ENCODE peak calls at places on chromosomes 13 and 19, in five cellular contexts. M, W, N, C and T are unnamed samples.

GRCh38 chr13:26558074-26558805 is 757 bp downstream of the WASF3 start:
- DNase-seq in N (peak), W (no peak), M (no peak), C (no peak), T (no peak)

GRCh38 chr13:93304868-93305613 is 78.4 kb downstream of the GPC6 start:
- DNase-seq in N (no peak), M (no peak), W (no peak), C (no peak), T (no peak)

GRCh38 chr13:50017819-50018218 is 2.6 kb downstream of the KCNRG start:
- DNase-seq in M (no peak), N (no peak), W (no peak), C (no peak), T (no peak)

GRCh38 chr13:68535329-68535728 is 1305.2 kb upstream of the PCDH9 start:
- DNase-seq in W (no peak), M (no peak), N (no peak), C (no peak), T (no peak)

GRCh38 chr19:19403373-19403901 is 2.0 kb upstream of the GATAD2A start:
- DNase-seq in W (no peak), N (no peak), C (peak), M (no peak), T (no peak)

GRCh38 chr19:42515241-42515832 is 12.9 kb downstream of the CEACAM1 start:
- DNase-seq in N (no peak), C (no peak), W (no peak), M (no peak), T (no peak)

GRCh38 chr13:60623131-60623530 is 226.1 kb downstream of the TDRD3 start:
- DNase-seq in N (no peak), W (no peak), M (no peak), C (no peak), T (no peak)

GRCh38 chr13:102948006-102948405 is 102.2 kb downstream of the ERCC5 start:
- DNase-seq in N (no peak), M (no peak), C (no peak), W (no peak), T (peak)

GRCh38 chr13:21033866-21034601 is 27.4 kb downstream of the LATS2 start:
- DNase-seq in C (no peak), W (no peak), N (no peak), M (no peak), T (peak)

GRCh38 chr13:27973291-27973690 is 4.2 kb upstream of the CDX2 start:
- DNase-seq in W (no peak), N (no peak), C (no peak), M (no peak), T (no peak)

GRCh38 chr19:15944401-15944800 is 4.4 kb upstream of the OR10H4 start:
- DNase-seq in W (no peak), M (no peak), N (no peak), C (no peak), T (no peak)

GRCh38 chr13:94825507-94825906 is 113.2 kb upstream of the SOX21 start:
- DNase-seq in C (no peak), W (no peak), N (peak), M (no peak), T (no peak)

GRCh38 chr13:63540042-63540441 is 2124.4 kb upstream of the PCDH20 start:
- DNase-seq in N (no peak), M (no peak), W (no peak), C (no peak), T (no peak)

GRCh38 chr13:22665531-22665930 is 515.2 kb upstream of the SGCG start:
- DNase-seq in M (no peak), N (no peak), C (no peak), W (no peak), T (peak)

GRCh38 chr19:39550197-39550596 is 10.2 kb upstream of the EID2 start:
- DNase-seq in C (no peak), M (no peak), W (no peak), N (no peak), T (no peak)

GRCh38 chr13:63455938-63456337 is 2040.3 kb upstream of the PCDH20 start:
- DNase-seq in C (no peak), M (no peak), N (no peak), W (no peak), T (no peak)

GRCh38 chr13:41813426-41813825 is 147.5 kb downstream of the VWA8 start:
- DNase-seq in C (no peak), N (no peak), W (peak), M (no peak), T (no peak)

GRCh38 chr13:51502206-51502651 is 49.4 kb upstream of the INTS6 start:
- DNase-seq in W (no peak), C (no peak), M (no peak), N (no peak), T (no peak)

GRCh38 chr19:49497047-49497789 is 984 bp downstream of the RPS11 start:
- DNase-seq in C (peak), N (peak), W (no peak), M (no peak), T (no peak)

GRCh38 chr13:20301391-20302071 is 69.4 kb upstream of the GJB6 start:
- DNase-seq in C (no peak), M (no peak), N (peak), W (no peak), T (no peak)

GRCh38 chr13:28336193-28336657 is 158.7 kb downstream of the FLT1 start:
- DNase-seq in N (peak), M (no peak), W (no peak), C (no peak), T (no peak)

GRCh38 chr13:27789153-27789494 is 3.2 kb upstream of the GSX1 start:
- DNase-seq in W (no peak), M (no peak), N (no peak), C (no peak), T (no peak)

GRCh38 chr13:29429496-29429895 is 166.0 kb downstream of the SLC7A1 start:
- DNase-seq in M (no peak), N (no peak), W (no peak), C (no peak), T (no peak)

GRCh38 chr19:6057651-6058365 is 52.5 kb downstream of the RFX2 start:
- DNase-seq in N (no peak), M (no peak), C (no peak), W (no peak), T (no peak)

GRCh38 chr13:110548891-110549794 is 12.4 kb downstream of the RAB20 start:
- DNase-seq in C (no peak), W (no peak), N (no peak), M (no peak), T (no peak)

GRCh38 chr19:45528149-45528743 is 21.0 kb downstream of the VASP start:
- DNase-seq in M (no peak), C (no peak), N (no peak), W (no peak), T (no peak)

GRCh38 chr19:12828494-12828893 is 5.9 kb downstream of the RTBDN start:
- DNase-seq in C (no peak), M (no peak), N (no peak), W (no peak), T (no peak)

GRCh38 chr19:16566161-16566560 is 6.1 kb downstream of the SLC35E1 start:
- DNase-seq in M (no peak), N (no peak), C (no peak), W (no peak), T (no peak)

GRCh38 chr13:73224708-73225107 is 165.9 kb downstream of the KLF5 start:
- DNase-seq in C (no peak), N (no peak), M (no peak), W (no peak), T (no peak)

GRCh38 chr13:38662362-38662761 is 24.5 kb upstream of the FREM2 start:
- DNase-seq in C (peak), N (no peak), W (no peak), M (no peak), T (no peak)

GRCh38 chr13:39952244-39953233 is 297.1 kb downstream of the COG6 start:
- DNase-seq in W (no peak), C (peak), M (no peak), N (no peak), T (no peak)

GRCh38 chr13:25046985-25047660 is 48.8 kb upstream of the PABPC3 start:
- DNase-seq in M (no peak), W (no peak), N (no peak), C (peak), T (no peak)

GRCh38 chr19:8578642-8579265 is 1.5 kb upstream of the MYO1F start:
- DNase-seq in N (peak), W (no peak), C (peak), M (peak), T (peak)

GRCh38 chr19:48186015-48186414 is 15.5 kb downstream of the ZSWIM9 start:
- DNase-seq in M (no peak), C (no peak), N (no peak), W (no peak), T (no peak)

GRCh38 chr13:75550159-75550567 is 572 bp downstream of the UCHL3 start:
- DNase-seq in C (peak), N (no peak), W (no peak), M (peak), T (peak)

GRCh38 chr19:35033067-35034004 is 3.1 kb downstream of the SCN1B start:
- DNase-seq in W (no peak), N (no peak), C (no peak), M (no peak), T (no peak)

GRCh38 chr13:79679334-79679733 is 198.4 kb downstream of the NDFIP2 start:
- DNase-seq in M (peak), N (peak), C (peak), W (no peak), T (peak)

GRCh38 chr19:50046649-50047503 is 21.1 kb downstream of the ZNF473 start:
- DNase-seq in C (peak), N (peak), M (peak), W (no peak), T (no peak)

GRCh38 chr19:32519023-32519422 is 62.0 kb upstream of the PDCD5 start:
- DNase-seq in C (no peak), W (no peak), M (no peak), N (no peak), T (no peak)

GRCh38 chr13:35826626-35827254 is 304.4 kb downstream of the DCLK1 start:
- DNase-seq in M (peak), W (no peak), C (no peak), N (no peak), T (no peak)
- TF ChIP-seq CTCF in M (peak), W (no peak), C (peak), N (peak), T (peak)

GRCh38 chr19:14434543-14435319 is 1.6 kb downstream of the PKN1 start:
- DNase-seq in W (no peak), N (peak), M (no peak), C (peak), T (no peak)
- H3K4me3 ChIP-seq in W (peak), N (peak), M (peak), C (peak), T (peak)

GRCh38 chr13:100715604-100716003 is 41.0 kb upstream of the TMTC4 start:
- DNase-seq in N (no peak), M (no peak), C (no peak), W (no peak), T (no peak)

GRCh38 chr13:100707818-100708740 is 33.5 kb upstream of the TMTC4 start:
- DNase-seq in W (no peak), C (no peak), N (no peak), M (no peak), T (no peak)

DNA sequence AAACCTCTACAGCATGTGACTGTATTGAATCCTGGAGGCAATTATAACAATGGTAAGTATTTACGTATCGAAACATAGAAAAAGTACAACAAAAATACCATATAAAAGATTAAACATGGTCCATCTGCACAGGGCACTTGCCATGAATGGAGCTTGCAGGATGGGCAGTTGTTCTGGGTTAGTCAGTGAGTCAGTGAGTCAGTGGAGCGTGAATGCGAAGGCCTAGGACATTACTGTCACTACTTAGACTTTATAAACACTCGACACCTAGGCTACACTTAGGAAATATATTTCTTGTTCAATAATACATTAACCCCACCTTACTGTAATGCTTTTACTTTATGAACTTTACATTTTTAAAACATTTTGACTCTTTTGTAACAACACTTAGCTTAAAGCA is 35.6 kb upstream of the TMTC4 start:
- DNase-seq in N (no peak), W (no peak), M (no peak), C (no peak), T (no peak)
- TF ChIP-seq CTCF in N (no peak), W (no peak), M (no peak), C (no peak), T (no peak)

GRCh38 chr13:36493046-36493445 is 60.8 kb downstream of the CCNA1 start:
- DNase-seq in W (no peak), M (no peak), N (no peak), C (no peak), T (no peak)
- H3K4me3 ChIP-seq in W (no peak), M (no peak), N (no peak), C (no peak), T (no peak)

GRCh38 chr19:1777149-1777548 is 23.8 kb downstream of the ONECUT3 start:
- DNase-seq in W (no peak), N (no peak), C (no peak), M (no peak), T (no peak)

GRCh38 chr19:1782501-1782900 is 29.2 kb downstream of the ONECUT3 start:
- DNase-seq in M (no peak), C (no peak), N (no peak), W (no peak), T (no peak)

GRCh38 chr19:1779604-1779973 is 26.3 kb downstream of the ONECUT3 start:
- DNase-seq in W (no peak), C (no peak), N (no peak), M (no peak), T (no peak)

GRCh38 chr19:1783354-1783753 is 28.7 kb downstream of the ATP8B3 start:
- DNase-seq in W (no peak), M (no peak), N (no peak), C (no peak), T (no peak)

GRCh38 chr19:1780272-1780957 is 27.1 kb downstream of the ONECUT3 start:
- DNase-seq in C (no peak), M (no peak), W (no peak), N (no peak), T (no peak)
- TF ChIP-seq CTCF in C (peak), M (no peak), W (peak), N (no peak), T (no peak)

GRCh38 chr19:11652492-11652891 is 55.2 kb downstream of the ZNF627 start:
- DNase-seq in W (no peak), C (no peak), M (no peak), N (no peak), T (no peak)

GRCh38 chr19:11649941-11650340 is 52.7 kb downstream of the ZNF627 start:
- DNase-seq in C (no peak), M (no peak), W (no peak), N (no peak), T (no peak)

GRCh38 chr19:11656535-11656934 is 59.3 kb downstream of the ZNF627 start:
- DNase-seq in W (no peak), M (no peak), N (no peak), C (no peak), T (no peak)

GRCh38 chr19:11651062-11651461 is 53.8 kb downstream of the ZNF627 start:
- DNase-seq in M (no peak), C (no peak), W (no peak), N (no peak), T (no peak)

GRCh38 chr19:11652056-11652455 is 54.8 kb downstream of the ZNF627 start:
- DNase-seq in N (no peak), M (no peak), C (no peak), W (no peak), T (no peak)
- H3K4me3 ChIP-seq in N (no peak), M (no peak), C (no peak), W (no peak), T (no peak)

GRCh38 chr19:18085702-18086457 is 854 bp downstream of the IL12RB1 start:
- DNase-seq in W (no peak), N (no peak), M (no peak), C (no peak), T (no peak)
- TF ChIP-seq CTCF in W (no peak), N (no peak), M (no peak), C (no peak), T (no peak)

GRCh38 chr13:43297967-43298366 is 274.6 kb downstream of the DNAJC15 start:
- DNase-seq in C (no peak), M (no peak), W (no peak), N (no peak), T (no peak)
- H3K4me3 ChIP-seq in C (no peak), M (no peak), W (no peak), N (no peak), T (no peak)

GRCh38 chr13:46211521-46212351 is at the start of gene LRRC63:
- DNase-seq in N (peak), M (no peak), C (peak), W (no peak), T (no peak)
- TF ChIP-seq CTCF in N (no peak), M (no peak), C (no peak), W (no peak), T (no peak)

DNA sequence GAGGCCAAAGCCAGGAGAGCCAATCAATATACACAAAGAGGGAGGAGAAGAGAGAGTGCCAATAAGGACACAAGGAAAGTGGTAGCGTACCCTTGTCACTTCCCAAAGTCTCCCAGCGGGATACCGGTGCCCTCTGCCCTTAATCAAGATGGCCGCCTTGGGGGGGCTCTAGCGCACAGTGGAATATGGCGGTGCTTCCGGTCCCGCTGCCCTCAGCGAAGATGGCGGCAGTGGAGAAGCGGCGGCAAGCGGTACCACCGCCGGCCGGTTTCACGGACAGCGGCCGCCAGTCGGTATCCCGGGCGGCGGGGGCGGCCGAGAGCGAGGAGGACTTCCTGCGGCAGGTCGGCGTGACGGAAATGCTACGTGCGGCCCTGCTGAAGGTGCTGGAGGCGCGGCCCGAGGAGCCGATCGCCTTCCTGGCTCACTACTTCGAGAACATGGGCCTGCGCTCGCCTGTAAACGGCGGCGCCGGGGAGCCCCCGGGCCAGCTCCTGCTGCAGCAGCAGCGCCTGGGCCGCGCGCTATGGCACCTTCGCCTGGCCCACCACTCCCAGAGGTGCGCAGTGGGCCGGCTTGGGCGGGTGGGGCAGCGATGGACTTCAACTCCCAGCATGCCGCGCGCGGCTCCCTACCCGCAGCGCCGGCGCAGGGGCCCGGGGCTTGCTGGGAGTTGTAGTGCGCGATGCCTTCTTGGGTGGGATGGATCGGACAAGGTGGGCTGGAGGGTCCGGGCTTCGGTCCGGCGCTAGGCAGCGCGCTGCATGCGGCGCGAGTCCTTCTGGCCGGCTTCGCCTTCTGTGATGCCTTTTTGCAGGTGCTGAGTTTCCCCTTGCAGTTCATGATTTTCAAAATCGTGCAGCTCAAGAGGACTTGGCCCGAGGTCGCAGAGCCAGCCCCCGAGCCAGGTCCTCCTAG is at the start of gene TPGS1:
- DNase-seq in C (peak), N (peak), M (peak), W (no peak), T (no peak)
- H3K4me3 ChIP-seq in C (peak), N (peak), M (peak), W (peak), T (peak)